ENCODE peak calls at places on chromosomes 1 and 21, in eight cellular contexts. Z is amygdala; U is NCI-H1105 treated with DMSO at 0.1 percent for 48 hours; O is AG08395; S is kidney glomerular epithelial cell; Q is lung; I is stimulated activated CD4-positive, alpha-beta T cell treated with anti-CD3 and anti-CD28 coated beads, Interleukin-4, amount 100 ng/mL, for 1 hour; A is myocyte. R is an unnamed sample.

GRCh38 chr1:27993241-27993640 is 33.5 kb downstream of the XKR8 start:
- DNase-seq in A (no peak), U (no peak), Z (no peak), S (no peak), Q (no peak), O (no peak), I (peak; percentile 4), R (no peak)

GRCh38 chr21:39034590-39035536 is 148.4 kb downstream of the PSMG1 start:
- DNase-seq in Z (no peak), S (no peak), I (no peak), U (no peak), O (no peak), A (no peak), Q (no peak), R (no peak)

GRCh38 chr1:214563881-214564280 is 12.5 kb upstream of the PTPN14 start:
- DNase-seq in U (no peak), O (no peak), S (no peak), Z (no peak), I (no peak), A (no peak), Q (no peak), R (no peak)

GRCh38 chr1:227729144-227729880 is 5.8 kb downstream of the JMJD4 start:
- DNase-seq in I (no peak), S (no peak), Z (no peak), A (no peak), U (no peak), O (no peak), Q (no peak), R (peak; percentile 6)

GRCh38 chr1:232996143-232996542 is 45.7 kb downstream of the NTPCR start:
- DNase-seq in U (no peak), A (no peak), I (no peak), Q (no peak), O (no peak), Z (no peak), S (no peak), R (no peak)

GRCh38 chr21:27060190-27060589 is 93.3 kb upstream of the ADAMTS5 start:
- DNase-seq in U (no peak), S (no peak), Q (no peak), Z (no peak), I (no peak), O (no peak), A (no peak), R (no peak)

GRCh38 chr1:10271869-10272268 is 61.5 kb downstream of the KIF1B start:
- DNase-seq in A (no peak), I (no peak), Z (no peak), S (no peak), O (no peak), Q (no peak), U (no peak), R (no peak)

GRCh38 chr21:41957991-41958766 is 4.4 kb upstream of the C2CD2 start:
- DNase-seq in O (peak; percentile 85), S (no peak), I (no peak), A (peak; percentile 97), Q (peak; percentile 58), Z (no peak), U (peak; percentile 50), R (peak; percentile 97)

GRCh38 chr1:154614247-154614646 is 6.3 kb upstream of the ADAR start:
- DNase-seq in O (no peak), Q (no peak), I (no peak), A (no peak), Z (no peak), U (no peak), S (no peak), R (no peak)

R was measured in kidney tubule cell.